ENCODE peak calls at places on chromosome 6, in nine cellular contexts. V is A549; A is HEK293T; H is T1000; I is NCI-H1105; G is Jurkat, Clone E6-1; W is activated naive CD8-positive, alpha-beta T cell treated with anti-CD3 and anti-CD28 coated beads, Interleukin-2, amount 50 U/mL, for 16 hours; S is lower leg skin; M is GDM1. O is an unnamed sample.

GRCh38 chr6:106747139-106747538 is 117.8 kb downstream of the QRSL1 start:
- DNase-seq in S (no peak), W (no peak), V (no peak), M (no peak), A (no peak), I (no peak), H (no peak), G (no peak), O (no peak)

GRCh38 chr6:137309078-137309762 is 90.0 kb upstream of the IFNGR1 start:
- DNase-seq in I (peak), M (peak), W (no peak), A (peak), V (no peak), S (peak), G (no peak), H (no peak), O (peak)

GRCh38 chr6:27059621-27060425 is 187.7 kb upstream of the PRSS16 start:
- DNase-seq in I (peak), G (no peak), W (no peak), A (no peak), V (no peak), M (no peak), S (no peak), H (no peak), O (no peak)

GRCh38 chr6:15441982-15442381 is 196.1 kb downstream of the JARID2 start:
- DNase-seq in W (no peak), G (no peak), A (no peak), M (no peak), S (no peak), I (no peak), V (no peak), H (no peak), O (no peak)

GRCh38 chr6:134979142-134979541 is 29.2 kb upstream of the ALDH8A1 start:
- DNase-seq in M (no peak), H (no peak), W (no peak), A (no peak), I (no peak), V (no peak), G (no peak), S (no peak), O (no peak)

GRCh38 chr6:134123666-134124208 is 71.3 kb upstream of the SLC2A12 start:
- DNase-seq in V (peak), H (no peak), W (no peak), G (peak), I (peak), A (peak), S (no peak), M (no peak), O (no peak)

GRCh38 chr6:40806479-40806878 is 219.3 kb upstream of the LRFN2 start:
- DNase-seq in V (no peak), G (no peak), A (no peak), M (no peak), I (no peak), W (no peak), H (no peak), S (peak), O (no peak)

GRCh38 chr6:79610301-79611009 is 20.7 kb upstream of the SH3BGRL2 start:
- DNase-seq in V (no peak), G (no peak), W (no peak), A (no peak), I (no peak), S (no peak), M (no peak), H (no peak), O (no peak)

GRCh38 chr6:156807795-156808194 is 30.6 kb downstream of the ARID1B start:
- DNase-seq in W (no peak), M (peak), I (no peak), V (no peak), G (no peak), S (no peak), H (no peak), A (no peak), O (no peak)

GRCh38 chr6:146785001-146785585 is 186.3 kb downstream of the ADGB start:
- DNase-seq in H (no peak), I (peak), M (peak), V (peak), S (no peak), A (peak), W (no peak), G (peak), O (no peak)

GRCh38 chr6:6781172-6781876 is 192.8 kb downstream of the LY86 start:
- DNase-seq in I (no peak), G (no peak), M (no peak), S (no peak), W (no peak), A (no peak), V (peak), H (peak), O (peak)

GRCh38 chr6:144778773-144779531 is 493.8 kb downstream of the UTRN start:
- DNase-seq in A (no peak), S (no peak), H (no peak), G (no peak), M (no peak), W (no peak), I (no peak), V (no peak), O (no peak)

GRCh38 chr6:41586564-41586963 is 40.4 kb downstream of the FOXP4 start:
- DNase-seq in V (no peak), M (no peak), I (no peak), H (no peak), A (no peak), W (no peak), G (no peak), S (no peak), O (no peak)

GRCh38 chr6:27081931-27082330 is 165.6 kb upstream of the PRSS16 start:
- DNase-seq in A (no peak), G (no peak), M (no peak), V (no peak), W (no peak), I (no peak), S (no peak), H (no peak), O (no peak)

GRCh38 chr6:111098597-111098996 is 11.3 kb downstream of the SLC16A10 start:
- DNase-seq in A (no peak), W (no peak), V (no peak), M (no peak), I (no peak), H (no peak), S (no peak), G (no peak), O (no peak)

GRCh38 chr6:68343901-68344300 is 291.2 kb upstream of the ADGRB3 start:
- DNase-seq in S (no peak), H (peak), M (peak), G (peak), W (no peak), I (peak), V (peak), A (peak), O (no peak)

GRCh38 chr6:9537381-9537780 is 877.5 kb downstream of the TFAP2A start:
- DNase-seq in I (no peak), V (no peak), G (no peak), W (no peak), A (no peak), S (no peak), M (no peak), H (no peak), O (no peak)

O was measured in uterus.